ENCODE peak calls at places on chromosomes 3 and 15, in five cellular contexts. Q is CD4-positive, alpha-beta memory T cell; V is brain microvascular endothelial cell; L is CD8-positive, alpha-beta T cell; C is prostate gland. D is an unnamed sample.

GRCh38 chr3:60931452-60931851 is 319.8 kb downstream of the FHIT start:
- DNase-seq in Q (no peak), V (no peak), L (no peak), C (no peak), D (no peak)

GRCh38 chr3:31371464-31371863 is 161.3 kb upstream of the STT3B start:
- DNase-seq in Q (no peak), V (no peak), L (no peak), C (no peak), D (no peak)

GRCh38 chr3:144921710-144922109 is 950.1 kb downstream of the DIPK2A start:
- DNase-seq in Q (no peak), V (no peak), L (no peak), C (no peak), D (no peak)

GRCh38 chr15:101307048-101307896 is 12.2 kb upstream of the SNRPA1 start:
- DNase-seq in Q (no peak), V (no peak), L (no peak), C (no peak), D (no peak)

GRCh38 chr15:47294765-47295259 is 422.5 kb upstream of the SEMA6D start:
- DNase-seq in Q (no peak), V (no peak), L (no peak), C (no peak), D (no peak)

GRCh38 chr3:64138046-64138445 is 87.2 kb downstream of the PRICKLE2 start:
- DNase-seq in Q (no peak), V (peak; percentile 14), L (no peak), C (no peak), D (no peak)

GRCh38 chr3:161163297-161163696 is 57.8 kb upstream of the NMD3 start:
- DNase-seq in Q (no peak), V (peak; percentile 99), L (no peak), C (no peak), D (no peak)

GRCh38 chr3:71254658-71255057 is 328.9 kb downstream of the FOXP1 start:
- DNase-seq in Q (no peak), V (peak; percentile 51), L (no peak), C (no peak), D (no peak)

GRCh38 chr15:101206173-101206572 is 45.7 kb downstream of the CHSY1 start:
- DNase-seq in Q (peak; percentile 28), V (peak; percentile 85), L (peak; percentile 32), C (no peak), D (no peak)

GRCh38 chr3:164418426-164418825 is 659.9 kb downstream of the SI start:
- DNase-seq in Q (no peak), V (no peak), L (no peak), C (peak; percentile 11), D (no peak)

GRCh38 chr15:57477736-57478522 is 101.6 kb downstream of the CGNL1 start:
- DNase-seq in Q (no peak), V (no peak), L (no peak), C (no peak), D (peak; percentile 45)

DNA sequence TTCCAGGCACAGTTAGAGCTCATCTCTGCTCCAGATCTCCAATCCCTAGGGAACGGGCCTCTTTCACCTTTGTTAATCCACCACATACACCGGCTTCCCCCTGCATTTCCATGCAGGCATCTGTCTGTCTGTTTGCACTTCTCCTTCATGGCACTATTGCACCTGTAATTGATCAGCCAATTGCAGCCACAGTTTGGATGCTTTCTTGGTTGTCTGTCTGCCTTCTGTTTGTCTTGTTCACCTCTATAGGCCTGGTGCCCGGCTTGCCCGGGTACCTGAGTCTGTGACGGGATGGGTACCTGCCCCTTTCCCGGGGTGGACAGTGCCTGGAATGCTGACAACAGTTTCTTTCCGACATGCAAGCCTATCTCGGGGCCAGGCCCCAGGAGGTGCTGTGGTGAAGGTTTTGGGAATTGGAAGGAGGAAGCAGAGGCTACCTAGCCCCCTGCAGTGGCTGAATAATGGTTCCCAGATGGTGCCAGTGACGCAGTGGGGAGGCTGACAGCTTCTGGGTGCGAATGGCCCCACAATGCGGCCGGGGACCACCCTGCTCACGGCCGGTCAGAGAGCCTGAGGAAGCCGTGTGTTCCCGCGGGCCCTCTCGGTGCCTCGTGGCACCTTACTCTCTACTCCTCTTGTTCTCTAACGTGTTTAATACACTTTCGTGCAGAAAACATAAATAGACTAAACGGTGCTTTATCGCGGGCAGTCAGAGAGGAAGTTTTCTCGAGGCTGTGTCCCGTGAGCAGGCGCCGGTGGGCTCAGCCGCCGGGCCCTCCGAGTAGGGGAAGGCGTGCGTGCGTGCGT is 31.3 kb upstream of the RAB6B start:
- DNase-seq in Q (no peak), V (no peak), L (no peak), C (no peak), D (no peak)
- H3K27ac ChIP-seq in Q (no peak overlapping the region), V (no peak overlapping the region), L (no peak overlapping the region), C (no peak overlapping the region), D (no peak overlapping the region)

GRCh38 chr3:143170676-143171075 is 51.1 kb downstream of the CHST2 start:
- DNase-seq in Q (no peak), V (peak; percentile 63), L (no peak), C (no peak), D (no peak)
- H3K27ac ChIP-seq in Q (peak overlapping the region; percentile 20), V (peak overlapping the region; percentile 94), L (peak overlapping the region; percentile 12), C (no peak overlapping the region), D (peak overlapping the region; percentile 82)

DNA sequence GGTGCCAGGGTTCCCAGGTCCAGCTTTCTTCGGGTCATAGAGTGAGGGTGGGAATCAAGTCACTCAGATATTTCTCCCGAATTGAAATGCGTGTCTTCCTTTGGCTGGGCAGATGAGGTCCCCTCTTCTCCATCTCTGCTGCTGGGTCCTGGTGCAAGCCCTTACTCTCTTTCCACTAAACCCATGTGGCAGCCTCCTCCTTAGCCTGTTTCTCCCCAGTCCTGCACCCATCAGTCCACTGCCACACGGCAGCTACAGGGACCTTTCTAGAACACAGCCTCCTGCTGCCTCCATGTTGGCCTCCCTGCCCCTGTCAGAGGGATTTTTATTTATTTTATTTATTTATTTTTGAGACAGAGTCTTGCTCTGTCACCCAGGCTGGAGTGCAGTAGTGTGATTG is 237.4 kb upstream of the CTDSPL start:
- DNase-seq in Q (no peak), V (no peak), L (no peak), C (no peak), D (no peak)
- H3K27ac ChIP-seq in Q (no peak overlapping the region), V (no peak overlapping the region), L (no peak overlapping the region), C (no peak overlapping the region), D (no peak overlapping the region)

DNA sequence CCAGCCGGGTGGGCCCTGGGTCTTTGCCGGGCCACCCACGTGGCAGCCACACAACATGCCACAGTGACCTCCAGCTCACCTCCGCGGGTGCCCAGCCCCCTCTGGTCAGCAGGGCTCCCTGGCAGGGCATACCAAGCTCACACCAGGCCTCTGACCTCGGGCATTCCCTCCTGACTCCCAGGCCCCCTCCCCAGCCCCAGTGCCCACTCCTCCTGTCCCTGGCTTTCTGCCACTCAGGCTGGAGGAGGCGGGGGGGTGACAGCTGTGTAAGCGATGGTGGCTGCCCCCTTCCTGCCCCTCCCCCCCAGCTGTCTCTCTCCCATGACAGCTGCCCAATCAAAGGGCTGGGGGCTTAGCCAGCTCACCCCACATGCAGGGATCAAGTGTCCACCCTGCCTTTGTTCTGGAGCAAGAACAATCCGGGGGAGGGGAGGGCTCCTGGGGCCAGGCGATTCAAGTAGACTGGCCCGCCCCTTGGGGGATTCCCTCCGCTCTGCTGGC is 3.3 kb downstream of the PCBP4 start:
- DNase-seq in Q (no peak), V (no peak), L (no peak), C (no peak), D (no peak)
- H3K27ac ChIP-seq in Q (no peak overlapping the region), V (no peak overlapping the region), L (no peak overlapping the region), C (no peak overlapping the region), D (no peak overlapping the region)

GRCh38 chr15:53586815-53587214 is 172.6 kb downstream of the WDR72 start:
- DNase-seq in Q (no peak), V (peak; percentile 11), L (no peak), C (no peak), D (no peak)
- H3K27ac ChIP-seq in Q (no peak overlapping the region), V (no peak overlapping the region), L (no peak overlapping the region), C (no peak overlapping the region), D (no peak overlapping the region)

GRCh38 chr3:184234671-184235380 is 5.4 kb downstream of the VWA5B2 start:
- DNase-seq in Q (no peak), V (no peak), L (no peak), C (no peak), D (no peak)
- H3K27ac ChIP-seq in Q (no peak overlapping the region), V (no peak overlapping the region), L (no peak overlapping the region), C (no peak overlapping the region), D (no peak overlapping the region)

GRCh38 chr3:136069933-136070332 is 104.4 kb downstream of the PPP2R3A start:
- DNase-seq in Q (no peak), V (no peak), L (no peak), C (no peak), D (no peak)

GRCh38 chr3:136068708-136069107 is 103.2 kb downstream of the PPP2R3A start:
- DNase-seq in Q (no peak), V (no peak), L (no peak), C (no peak), D (no peak)

GRCh38 chr3:136074546-136074945 is 109.0 kb downstream of the PPP2R3A start:
- DNase-seq in Q (no peak), V (no peak), L (no peak), C (no peak), D (no peak)

GRCh38 chr3:136070334-136070733 is 104.8 kb downstream of the PPP2R3A start:
- DNase-seq in Q (no peak), V (peak; percentile 65), L (no peak), C (no peak), D (no peak)

DNA sequence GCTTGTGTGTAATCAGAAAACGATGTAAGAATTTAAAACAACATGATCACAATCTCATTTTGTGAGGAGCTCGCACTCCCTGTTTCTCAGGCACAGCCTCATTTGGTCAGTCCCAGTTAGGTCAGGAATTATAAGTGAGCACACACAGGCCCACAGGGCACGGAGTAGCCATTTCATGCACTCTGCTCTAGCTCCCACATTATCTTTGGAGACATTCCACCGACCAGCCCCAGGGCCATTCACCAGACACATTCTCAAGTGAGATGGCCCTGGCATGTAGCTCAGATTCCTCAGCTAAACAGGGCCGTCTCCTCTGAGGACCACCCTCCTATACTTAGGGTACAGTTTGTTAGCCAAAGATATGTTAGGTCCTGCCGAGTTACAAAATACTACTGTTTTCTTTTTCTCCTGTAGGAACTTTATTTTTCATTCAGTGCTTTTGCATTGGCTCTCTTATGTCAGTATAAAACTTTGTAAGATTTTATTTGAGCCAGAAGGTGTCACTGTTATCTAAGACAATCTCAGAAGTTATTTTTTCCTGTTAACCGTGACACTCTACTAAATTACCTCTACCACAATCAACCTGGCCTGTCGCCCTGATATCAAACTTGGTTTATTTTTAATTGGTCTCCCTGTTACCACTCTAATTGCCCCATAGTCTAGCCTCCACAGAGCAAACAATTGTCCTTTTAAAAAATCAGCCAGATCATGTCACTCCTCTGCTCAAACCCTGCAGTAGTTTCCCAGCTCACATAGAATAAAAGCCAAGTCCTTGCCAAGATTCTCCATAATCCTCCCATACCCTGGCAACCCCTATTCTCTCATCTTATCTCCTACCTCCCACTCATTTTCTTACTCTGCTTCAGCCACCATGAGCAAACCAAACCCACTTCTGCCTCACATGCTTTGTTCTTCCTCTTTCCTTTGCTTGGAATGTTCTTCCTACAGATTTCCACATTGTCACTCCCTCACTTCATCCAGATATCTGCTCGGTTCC is 105.7 kb downstream of the PPP2R3A start:
- DNase-seq in Q (no peak), V (peak; percentile 18), L (no peak), C (no peak), D (no peak)
- H3K27ac ChIP-seq in Q (no peak overlapping the region), V (peak overlapping the region; percentile 51), L (no peak overlapping the region), C (peak overlapping the region; percentile 16), D (no peak overlapping the region)